ENCODE peak calls at places on chromosome X, in six cellular contexts. T is PC-9; C is AML-193; N is CD4-positive, alpha-beta T cell; W is EL; Q is neuronal stem cell. D is an unnamed sample.

GRCh38 chrX:28324306-28324705 is 262.9 kb upstream of the IL1RAPL1 start:
- DNase-seq in N (no peak), W (no peak), Q (no peak), C (no peak), T (no peak), D (no peak)

GRCh38 chrX:41377624-41378023 is 43.7 kb downstream of the DDX3X start:
- DNase-seq in W (no peak), N (no peak), C (no peak), Q (no peak), T (no peak), D (no peak)

GRCh38 chrX:139094671-139095592 is 383.4 kb upstream of the FGF13 start:
- DNase-seq in N (no peak), C (no peak), T (no peak), Q (no peak), W (no peak), D (no peak)

GRCh38 chrX:68750316-68750715 is 78.5 kb upstream of the EFNB1 start:
- DNase-seq in C (no peak), T (no peak), Q (no peak), W (no peak), N (no peak), D (no peak)

GRCh38 chrX:53048169-53049126 is at the start of gene GPR173:
- DNase-seq in T (peak; percentile 50), C (no peak), W (peak; percentile 67), N (no peak), Q (peak; percentile 48), D (no peak)

GRCh38 chrX:154541896-154542722 is 4.5 kb downstream of the G6PD start:
- DNase-seq in C (peak; percentile 38), N (no peak), Q (no peak), T (peak; percentile 97), W (peak; percentile 95), D (peak; percentile 61)

GRCh38 chrX:34487364-34487763 is 169.7 kb downstream of the TMEM47 start:
- DNase-seq in N (no peak), Q (no peak), T (no peak), C (no peak), W (no peak), D (no peak)

GRCh38 chrX:53294024-53294648 is 12.8 kb upstream of the IQSEC2 start:
- DNase-seq in W (no peak), Q (no peak), C (no peak), N (no peak), T (no peak), D (no peak)

GRCh38 chrX:3788494-3789233 is 75.2 kb upstream of the PRKX start:
- DNase-seq in C (no peak), N (peak; percentile 11), W (no peak), Q (no peak), T (no peak), D (no peak)

GRCh38 chrX:21153503-21153902 is 220.7 kb upstream of the CNKSR2 start:
- DNase-seq in C (no peak), W (peak; percentile 50), Q (no peak), N (no peak), T (no peak), D (no peak)

GRCh38 chrX:2500681-2501151 is at the start of the genes DHRSX and ZBED1:
- DNase-seq in C (no peak), T (peak; percentile 9), W (peak; percentile 31), Q (peak; percentile 56), N (peak; percentile 17), D (no peak)

GRCh38 chrX:97374266-97374665 is 490.6 kb downstream of the RPA4 start:
- DNase-seq in N (no peak), W (no peak), C (no peak), T (no peak), Q (no peak), D (no peak)

GRCh38 chrX:79080131-79080530 is 64.4 kb upstream of the GPR174 start:
- DNase-seq in C (no peak), Q (no peak), T (no peak), N (no peak), W (peak; percentile 30), D (no peak)

GRCh38 chrX:23699636-23700194 is 32.4 kb downstream of the PRDX4 start:
- DNase-seq in Q (no peak), W (no peak), N (peak; percentile 19), C (peak; percentile 3), T (no peak), D (peak; percentile 33)

GRCh38 chrX:120367390-120368100 is 5.7 kb downstream of the ATP1B4 start:
- DNase-seq in N (no peak), T (no peak), C (no peak), W (no peak), Q (no peak), D (no peak)

GRCh38 chrX:18424482-18425198 is 768 bp upstream of the CDKL5 start:
- DNase-seq in N (no peak), C (no peak), Q (no peak), W (peak; percentile 48), T (no peak), D (no peak)

GRCh38 chrX:121322159-121322558 is 274.7 kb downstream of the GLUD2 start:
- DNase-seq in C (no peak), N (no peak), T (peak; percentile 0), Q (no peak), W (peak; percentile 6), D (no peak)

GRCh38 chrX:104098919-104099318 is 13.4 kb upstream of the ZCCHC18 start:
- DNase-seq in C (no peak), W (no peak), Q (no peak), T (no peak), N (no peak), D (no peak)

GRCh38 chrX:72273718-72274117 is 3.3 kb downstream of the RPS4X start:
- DNase-seq in W (no peak), Q (no peak), N (no peak), C (no peak), T (no peak), D (no peak)

GRCh38 chrX:25941087-25941486 is 197.1 kb upstream of the MAGEB18 start:
- DNase-seq in W (no peak), Q (no peak), T (no peak), N (no peak), C (no peak), D (no peak)